ENCODE peak calls at places on chromosomes 12 and 14, in four cellular contexts. W is HepG2, S is K562, Q is H1. Z is an unnamed sample.

GRCh38 chr12:4201333-4202105 is 72.0 kb upstream of the CCND2 start:
- DNase-seq in W (no peak), S (no peak), Q (no peak), Z (no peak)

GRCh38 chr14:103519043-103519836 is 3.4 kb downstream of the CKB start:
- DNase-seq in W (no peak), S (peak), Q (no peak), Z (no peak)

GRCh38 chr12:119693006-119693405 is 25.1 kb downstream of the PRKAB1 start:
- DNase-seq in W (no peak), S (no peak), Q (no peak), Z (no peak)

GRCh38 chr14:100891051-100891450 is 12.5 kb downstream of the RTL1 start:
- DNase-seq in W (no peak), S (no peak), Q (no peak), Z (no peak)

GRCh38 chr14:53260286-53260685 is 107.2 kb upstream of the DDHD1 start:
- DNase-seq in W (no peak), S (no peak), Q (no peak), Z (no peak)

GRCh38 chr12:33770652-33771051 is 251.6 kb upstream of the ALG10 start:
- DNase-seq in W (no peak), S (no peak), Q (no peak), Z (no peak)

GRCh38 chr12:130154276-130154675 is 8.0 kb upstream of the FZD10 start:
- DNase-seq in W (no peak), S (no peak), Q (no peak), Z (no peak)

GRCh38 chr14:50399251-50400032 is 2.8 kb upstream of the CDKL1 start:
- DNase-seq in W (no peak), S (no peak), Q (no peak), Z (peak)

GRCh38 chr12:106072751-106073150 is 66.0 kb downstream of the NUAK1 start:
- DNase-seq in W (no peak), S (no peak), Q (no peak), Z (no peak)

GRCh38 chr12:26374934-26375333 is 179.6 kb downstream of the SSPN start:
- DNase-seq in W (no peak), S (no peak), Q (no peak), Z (no peak)

GRCh38 chr14:26775765-26776577 is 178.1 kb upstream of the NOVA1 start:
- DNase-seq in W (no peak), S (no peak), Q (no peak), Z (no peak)

GRCh38 chr12:44875954-44876553 is at the start of gene NELL2:
- DNase-seq in W (no peak), S (peak), Q (peak), Z (no peak)

DNA sequence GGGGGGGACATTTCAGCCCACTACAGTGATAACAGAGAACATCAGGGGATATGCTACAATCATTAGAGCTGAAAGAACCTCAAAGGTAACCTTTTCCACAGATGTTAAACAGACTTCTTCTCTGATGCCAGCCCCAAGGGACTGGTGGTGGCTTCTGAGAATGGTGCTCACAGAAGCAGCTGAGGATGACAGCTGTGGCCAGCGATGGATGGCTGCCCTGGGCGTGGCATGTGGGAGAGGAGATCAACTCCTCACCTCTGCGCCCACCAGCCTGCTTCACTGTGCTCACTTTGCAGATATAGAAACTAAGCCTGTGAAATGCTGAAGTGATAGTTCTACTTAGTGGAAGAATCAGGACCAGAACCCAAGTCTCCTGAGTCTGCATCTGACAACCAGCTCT is 33.0 kb downstream of the FOXN3 start:
- DNase-seq in W (no peak), S (no peak), Q (no peak), Z (no peak)
- TF ChIP-seq ATF3 in W (no peak), S (no peak), Q (no peak), Z (no peak)

DNA sequence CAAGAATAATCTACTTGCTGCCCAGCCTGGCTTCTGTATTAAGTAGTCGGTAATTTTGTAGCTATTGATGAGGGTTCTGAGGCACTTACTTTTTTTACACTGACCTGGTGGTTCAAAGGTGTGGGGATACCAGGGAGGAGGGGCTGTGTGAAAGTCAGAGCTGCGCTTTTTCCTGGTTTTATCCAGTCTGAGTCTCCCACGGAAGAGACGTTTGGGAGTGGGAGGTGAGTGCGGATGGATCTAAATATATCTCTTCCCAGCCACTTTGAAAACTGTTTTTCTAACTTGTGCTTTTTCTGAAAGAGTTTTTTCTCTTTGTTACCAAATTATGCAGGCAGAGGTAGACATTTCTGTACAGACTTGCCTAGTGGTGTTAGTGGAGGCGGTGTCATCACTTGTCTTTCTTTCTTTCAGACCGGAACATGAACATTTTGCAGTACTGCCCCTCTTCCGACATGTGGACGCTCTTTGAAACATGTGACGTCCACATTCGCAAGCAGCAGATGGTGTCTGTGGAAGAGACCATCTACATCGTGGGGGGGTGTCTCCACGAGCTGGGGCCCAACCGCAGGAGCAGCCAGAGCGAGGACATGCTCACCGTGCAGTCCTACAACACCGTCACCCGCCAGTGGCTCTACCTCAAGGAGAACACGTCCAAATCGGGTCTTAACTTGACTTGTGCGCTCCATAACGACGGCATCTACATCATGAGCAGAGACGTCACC is 17.4 kb upstream of the MANSC4 start:
- DNase-seq in W (no peak), S (no peak), Q (no peak), Z (no peak)
- TF ChIP-seq JUND in W (no peak), S (no peak), Q (no peak), Z (no peak)

GRCh38 chr14:68979021-68979721 is at the start of gene ACTN1:
- DNase-seq in W (peak), S (peak), Q (peak), Z (peak)
- TF ChIP-seq FOSL1 in W (no peak), S (no peak), Q (no peak), Z (no peak)

DNA sequence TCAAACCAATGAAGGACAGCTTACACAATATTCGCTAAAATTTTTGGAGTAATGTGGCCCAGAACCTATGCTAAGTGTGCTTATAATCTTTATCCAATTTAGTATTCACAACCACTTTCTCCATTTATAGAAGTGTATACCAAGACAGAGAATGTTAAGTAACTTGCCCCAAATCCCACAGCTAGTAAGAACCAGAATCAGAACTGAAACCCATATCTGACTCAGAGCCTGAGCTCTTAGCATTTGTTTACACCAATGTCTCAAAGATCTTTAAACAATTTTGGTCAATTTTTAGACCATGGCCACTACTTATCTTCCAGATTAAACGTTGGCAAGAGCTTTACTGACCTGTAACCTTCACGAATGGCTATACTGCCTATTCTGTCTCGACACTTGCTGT is 53.0 kb downstream of the PAPLN start:
- DNase-seq in W (no peak), S (no peak), Q (no peak), Z (no peak)
- TF ChIP-seq ATF3 in W (no peak), S (no peak), Q (no peak), Z (no peak)

GRCh38 chr12:88108021-88108420 is 33.9 kb downstream of the CEP290 start:
- DNase-seq in W (no peak), S (no peak), Q (no peak), Z (no peak)

GRCh38 chr12:88111074-88111652 is 30.7 kb downstream of the CEP290 start:
- DNase-seq in W (peak), S (no peak), Q (no peak), Z (peak)

GRCh38 chr12:88113871-88114270 is 28.0 kb downstream of the CEP290 start:
- DNase-seq in W (no peak), S (no peak), Q (no peak), Z (no peak)
- TF ChIP-seq JUND in W (no peak), S (no peak), Q (no peak), Z (no peak)

GRCh38 chr12:131862084-131862441 is 32.4 kb upstream of the ULK1 start:
- DNase-seq in W (peak), S (no peak), Q (no peak), Z (no peak)

GRCh38 chr12:131862994-131863710 is 31.3 kb upstream of the ULK1 start:
- DNase-seq in W (no peak), S (peak), Q (no peak), Z (no peak)

GRCh38 chr12:131861261-131862083 is 33.0 kb upstream of the ULK1 start:
- DNase-seq in W (no peak), S (no peak), Q (no peak), Z (no peak)

GRCh38 chr12:131862600-131862993 is 31.8 kb upstream of the ULK1 start:
- DNase-seq in W (no peak), S (no peak), Q (no peak), Z (no peak)

DNA sequence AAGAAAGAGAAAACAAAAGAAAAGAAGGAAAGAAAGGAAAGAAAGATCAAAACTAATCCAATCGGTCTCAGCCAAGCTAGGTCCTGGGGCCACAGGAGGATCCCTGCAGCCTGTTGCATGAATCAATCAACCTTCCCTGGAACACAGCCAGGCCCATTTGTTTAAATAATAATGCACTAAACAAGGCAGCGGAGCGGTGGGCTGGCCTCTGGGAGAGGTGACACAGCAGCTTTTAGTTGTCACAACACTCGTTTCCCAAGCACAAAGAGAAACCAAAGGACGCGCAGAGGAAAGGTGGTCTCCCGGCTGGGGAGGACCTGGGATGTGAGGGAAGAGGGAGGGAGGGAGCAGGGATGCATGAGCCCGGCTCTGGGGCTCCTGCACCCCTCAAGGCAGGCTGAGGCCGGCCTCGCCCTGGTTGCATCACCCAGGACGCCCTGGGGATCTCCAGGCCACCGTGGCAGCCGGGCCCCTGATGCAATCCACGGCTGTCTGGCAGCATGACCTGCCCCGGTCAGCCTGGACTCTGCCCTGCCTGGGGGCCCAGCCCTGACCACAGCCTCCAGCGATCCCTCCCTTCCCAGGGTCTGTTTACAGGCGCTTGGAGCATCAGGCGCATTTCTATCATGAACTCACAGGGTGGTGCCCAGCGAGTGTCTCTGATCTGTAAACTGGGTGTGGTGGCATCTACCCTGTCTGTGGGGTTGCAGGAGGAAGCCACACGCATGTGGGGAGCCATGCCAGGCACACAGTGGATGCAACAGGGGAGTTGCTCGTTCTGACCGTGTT is 32.5 kb downstream of the MMP17 start:
- DNase-seq in W (peak), S (peak), Q (no peak), Z (peak)
- TF ChIP-seq FOSL1 in W (no peak), S (peak), Q (no peak), Z (no peak)

GRCh38 chr12:111446631-111447570 is 41.2 kb downstream of the SH2B3 start:
- DNase-seq in W (no peak), S (no peak), Q (peak), Z (no peak)
- TF ChIP-seq ATF3 in W (no peak), S (no peak), Q (no peak), Z (no peak)

GRCh38 chr12:121796855-121797751 is 3.6 kb upstream of the RHOF start:
- DNase-seq in W (peak), S (peak), Q (peak), Z (peak)
- TF ChIP-seq JUND in W (peak), S (peak), Q (no peak), Z (no peak)

GRCh38 chr12:1655225-1655788 is 26.3 kb downstream of the WNT5B start:
- DNase-seq in W (no peak), S (no peak), Q (no peak), Z (no peak)
- TF ChIP-seq FOSL1 in W (no peak), S (no peak), Q (no peak), Z (no peak)

Z was measured in HCT116.